ENCODE peak calls at places on chromosomes 3 and 15, in seven cellular contexts. I is NB4, D is tibial nerve, Z is transverse colon, J is Peyer's patch, R is breast epithelium, G is A549. U is an unnamed sample.

GRCh38 chr3:175310046-175310445 is 450.9 kb downstream of the NAALADL2 start:
- DNase-seq in I (no peak), D (no peak), Z (no peak), J (no peak), R (no peak), G (no peak), U (no peak)

GRCh38 chr3:104564045-104564643 is 802.6 kb upstream of the ALCAM start:
- DNase-seq in I (peak), D (peak), Z (peak), J (peak), R (no peak), G (peak), U (peak)

GRCh38 chr15:101490922-101491738 is 1.6 kb upstream of the PCSK6 start:
- DNase-seq in I (no peak), D (no peak), Z (no peak), J (no peak), R (no peak), G (no peak), U (no peak)

GRCh38 chr3:57078366-57079220 is 18.1 kb downstream of the SPATA12 start:
- DNase-seq in I (peak), D (peak), Z (peak), J (peak), R (peak), G (peak), U (peak)

GRCh38 chr15:67547064-67547463 is 4.6 kb downstream of the MAP2K5 start:
- DNase-seq in I (no peak), D (no peak), Z (no peak), J (no peak), R (no peak), G (no peak), U (no peak)

GRCh38 chr3:50210510-50211367 is 5.7 kb downstream of the SLC38A3 start:
- DNase-seq in I (no peak), D (no peak), Z (no peak), J (peak), R (no peak), G (no peak), U (no peak)

GRCh38 chr3:190424478-190425439 is 24.9 kb downstream of the TMEM207 start:
- DNase-seq in I (peak), D (no peak), Z (peak), J (peak), R (peak), G (peak), U (peak)

GRCh38 chr3:197758512-197758911 is 8.8 kb downstream of the FYTTD1 start:
- DNase-seq in I (no peak), D (no peak), Z (no peak), J (no peak), R (no peak), G (no peak), U (no peak)

GRCh38 chr3:57582470-57583168 is 14.5 kb downstream of the ARF4 start:
- DNase-seq in I (peak), D (no peak), Z (no peak), J (no peak), R (peak), G (peak), U (no peak)

GRCh38 chr3:14510838-14511622 is 29.1 kb downstream of the GRIP2 start:
- DNase-seq in I (no peak), D (no peak), Z (no peak), J (peak), R (no peak), G (no peak), U (no peak)

GRCh38 chr3:133452603-133453313 is 52.9 kb downstream of the BFSP2 start:
- DNase-seq in I (no peak), D (no peak), Z (no peak), J (no peak), R (no peak), G (peak), U (no peak)

GRCh38 chr15:97961067-97961954 is 808 bp downstream of the ARRDC4 start:
- DNase-seq in I (peak), D (no peak), Z (peak), J (peak), R (peak), G (no peak), U (peak)

GRCh38 chr3:4948395-4948794 is 30.8 kb upstream of the BHLHE40 start:
- DNase-seq in I (no peak), D (no peak), Z (no peak), J (no peak), R (no peak), G (peak), U (no peak)

GRCh38 chr3:124202754-124203153 is 210.8 kb upstream of the ROPN1 start:
- DNase-seq in I (no peak), D (no peak), Z (peak), J (no peak), R (no peak), G (no peak), U (peak)

GRCh38 chr15:47824185-47824584 is 106.9 kb downstream of the SEMA6D start:
- DNase-seq in I (no peak), D (no peak), Z (no peak), J (no peak), R (no peak), G (no peak), U (no peak)

GRCh38 chr3:156615592-156616173 is 58.7 kb upstream of the TIPARP start:
- DNase-seq in I (no peak), D (no peak), Z (no peak), J (no peak), R (peak), G (no peak), U (no peak)

GRCh38 chr15:70710714-70711113 is 52.6 kb downstream of the UACA start:
- DNase-seq in I (no peak), D (no peak), Z (no peak), J (no peak), R (no peak), G (no peak), U (no peak)

GRCh38 chr3:161913786-161914389 is 417.3 kb downstream of the OTOL1 start:
- DNase-seq in I (no peak), D (no peak), Z (no peak), J (no peak), R (no peak), G (peak), U (no peak)

GRCh38 chr3:197408177-197408957 is 110.0 kb upstream of the DLG1 start:
- DNase-seq in I (no peak), D (no peak), Z (no peak), J (peak), R (no peak), G (no peak), U (no peak)

GRCh38 chr3:129001817-129002572 is 891 bp downstream of the EFCC1 start:
- DNase-seq in I (no peak), D (no peak), Z (no peak), J (no peak), R (no peak), G (peak), U (no peak)

GRCh38 chr3:44114142-44114541 is 127.5 kb upstream of the TOPAZ1 start:
- DNase-seq in I (peak), D (no peak), Z (peak), J (peak), R (no peak), G (peak), U (peak)

GRCh38 chr3:56467108-56467507 is 1.2 kb downstream of the ERC2 start:
- DNase-seq in I (no peak), D (no peak), Z (peak), J (peak), R (peak), G (peak), U (peak)

GRCh38 chr3:181512787-181513186 is 198.9 kb upstream of the SOX2 start:
- DNase-seq in I (no peak), D (no peak), Z (no peak), J (no peak), R (no peak), G (no peak), U (no peak)

GRCh38 chr15:93362203-93362602 is 273.2 kb upstream of the RGMA start:
- DNase-seq in I (no peak), D (no peak), Z (no peak), J (no peak), R (no peak), G (no peak), U (no peak)

GRCh38 chr3:189896533-189896932 is 224.2 kb downstream of the P3H2 start:
- DNase-seq in I (no peak), D (no peak), Z (no peak), J (no peak), R (no peak), G (peak), U (no peak)

GRCh38 chr3:167978071-167978470 is 117.7 kb downstream of the GOLIM4 start:
- DNase-seq in I (no peak), D (no peak), Z (peak), J (peak), R (no peak), G (no peak), U (no peak)

GRCh38 chr3:115227461-115227860 is 80.4 kb upstream of the ZBTB20 start:
- DNase-seq in I (no peak), D (no peak), Z (no peak), J (no peak), R (no peak), G (no peak), U (no peak)

GRCh38 chr3:14375192-14375591 is 27.2 kb upstream of the SLC6A6 start:
- DNase-seq in I (no peak), D (no peak), Z (no peak), J (no peak), R (no peak), G (no peak), U (no peak)

GRCh38 chr3:77524467-77524866 is 484.6 kb downstream of the ROBO2 start:
- DNase-seq in I (no peak), D (no peak), Z (no peak), J (no peak), R (no peak), G (no peak), U (no peak)

GRCh38 chr3:152400912-152401311 is 132.2 kb downstream of the MBNL1 start:
- DNase-seq in I (no peak), D (no peak), Z (no peak), J (no peak), R (no peak), G (peak), U (no peak)

GRCh38 chr3:152405915-152406802 is 137.4 kb downstream of the MBNL1 start:
- DNase-seq in I (peak), D (no peak), Z (no peak), J (no peak), R (no peak), G (peak), U (peak)

GRCh38 chr3:152404976-152405375 is 136.2 kb downstream of the MBNL1 start:
- DNase-seq in I (no peak), D (no peak), Z (no peak), J (no peak), R (no peak), G (no peak), U (no peak)

GRCh38 chr3:152403632-152404066 is 134.9 kb downstream of the MBNL1 start:
- DNase-seq in I (peak), D (peak), Z (peak), J (peak), R (peak), G (no peak), U (peak)

DNA sequence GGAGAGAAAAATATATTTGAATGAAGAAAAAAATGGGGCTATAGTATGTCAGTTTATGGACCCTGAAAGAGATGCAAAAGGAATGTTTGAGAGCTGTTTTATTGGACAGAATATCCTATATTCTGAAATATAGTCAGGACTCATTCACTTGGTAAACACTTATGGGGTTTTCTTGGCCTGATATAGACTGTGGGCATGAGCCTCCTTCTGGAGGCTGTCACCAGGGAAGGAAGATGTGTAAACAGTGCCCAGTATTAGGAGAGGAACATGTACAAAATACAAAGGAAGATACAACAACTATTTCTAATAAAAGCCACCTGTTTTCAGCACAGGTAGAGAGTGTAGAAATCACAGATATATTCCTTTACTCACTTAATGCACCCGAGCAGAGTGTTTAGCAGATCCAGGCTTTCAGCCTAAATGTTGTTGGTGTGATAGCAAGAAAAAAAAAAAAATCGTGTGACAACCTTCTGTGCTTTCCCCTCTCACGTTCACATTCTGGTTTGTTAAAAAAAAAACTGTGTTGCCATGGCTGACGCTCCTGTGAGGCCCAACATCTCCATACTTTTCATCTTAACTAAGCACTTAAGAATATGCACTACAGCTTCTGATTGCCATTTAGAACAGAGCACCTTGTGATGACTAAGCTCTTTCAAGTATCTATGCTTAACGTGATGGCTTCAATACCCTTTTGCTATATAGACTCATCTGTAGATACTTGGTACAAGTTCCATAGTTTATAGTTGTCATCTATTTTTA is 134.1 kb downstream of the MBNL1 start:
- DNase-seq in I (peak), D (no peak), Z (no peak), J (no peak), R (no peak), G (no peak), U (no peak)
- TF ChIP-seq POLR2A in I (no peak), D (no peak), Z (no peak), J (no peak), R (no peak), G (no peak), U (no peak)

GRCh38 chr3:29925150-29925549 is 644.3 kb downstream of the RBMS3 start:
- DNase-seq in I (no peak), D (no peak), Z (no peak), J (no peak), R (no peak), G (no peak), U (no peak)

GRCh38 chr3:29914861-29915524 is 634.1 kb downstream of the RBMS3 start:
- DNase-seq in I (no peak), D (no peak), Z (no peak), J (no peak), R (no peak), G (no peak), U (no peak)

GRCh38 chr3:29922990-29923746 is 642.3 kb downstream of the RBMS3 start:
- DNase-seq in I (no peak), D (peak), Z (peak), J (no peak), R (no peak), G (peak), U (peak)

GRCh38 chr3:29919551-29919950 is 638.7 kb downstream of the RBMS3 start:
- DNase-seq in I (no peak), D (no peak), Z (no peak), J (no peak), R (no peak), G (no peak), U (no peak)
- TF ChIP-seq POLR2A in I (no peak), D (no peak), Z (no peak), J (no peak), R (no peak), G (no peak), U (no peak)

GRCh38 chr3:184135911-184136260 is 728 bp downstream of the EIF2B5 start:
- DNase-seq in I (no peak), D (no peak), Z (no peak), J (no peak), R (no peak), G (no peak), U (no peak)

GRCh38 chr3:184132947-184133346 is 2.2 kb upstream of the EIF2B5 start:
- DNase-seq in I (no peak), D (no peak), Z (no peak), J (no peak), R (no peak), G (no peak), U (no peak)

GRCh38 chr3:184133840-184134745 is 1.1 kb upstream of the EIF2B5 start:
- DNase-seq in I (peak), D (peak), Z (peak), J (peak), R (peak), G (peak), U (peak)

GRCh38 chr3:184134746-184135148 is 411 bp upstream of the EIF2B5 start:
- DNase-seq in I (no peak), D (no peak), Z (no peak), J (no peak), R (peak), G (no peak), U (no peak)

DNA sequence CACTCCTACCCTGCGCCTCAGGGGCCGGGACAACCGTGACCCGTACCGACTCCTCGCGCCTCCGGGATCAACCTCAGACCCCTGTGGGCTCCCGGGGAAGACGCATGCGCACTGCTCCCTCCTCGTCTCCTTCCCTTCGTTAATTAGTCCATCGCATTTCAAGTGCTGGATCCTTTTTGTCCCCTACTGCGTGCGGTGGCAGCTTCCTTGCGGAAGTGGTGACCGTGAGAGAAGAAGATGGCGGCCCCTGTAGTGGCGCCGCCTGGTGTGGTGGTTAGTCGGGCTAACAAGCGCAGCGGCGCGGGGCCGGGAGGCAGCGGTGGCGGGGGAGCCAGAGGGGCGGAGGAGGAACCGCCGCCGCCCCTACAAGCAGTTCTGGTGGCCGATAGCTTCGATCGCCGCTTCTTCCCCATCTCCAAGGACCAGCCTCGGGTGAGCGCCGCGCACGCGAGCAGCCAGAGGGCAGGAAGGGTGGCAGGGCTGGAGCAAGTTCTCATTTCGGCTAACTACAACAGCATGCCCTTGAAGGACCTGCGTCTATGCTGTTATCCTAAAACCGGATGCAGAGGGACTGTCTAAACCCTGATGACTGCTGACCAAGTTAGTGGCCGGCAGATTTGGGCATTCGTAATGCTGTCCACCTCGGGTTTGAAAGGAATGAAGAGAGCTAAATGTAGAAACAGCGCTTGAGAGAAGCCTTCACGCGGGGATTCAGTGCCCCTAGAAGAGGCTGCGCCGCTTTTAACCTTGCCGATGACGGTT is at the start of gene EIF2B5:
- DNase-seq in I (peak), D (peak), Z (peak), J (peak), R (peak), G (peak), U (peak)
- TF ChIP-seq POLR2A in I (peak), D (peak), Z (peak), J (peak), R (peak), G (peak), U (peak)

GRCh38 chr15:51622269-51623180 is at the start of gene DMXL2:
- DNase-seq in I (peak), D (peak), Z (peak), J (peak), R (peak), G (peak), U (peak)
- TF ChIP-seq POLR2A in I (peak), D (peak), Z (peak), J (peak), R (no peak), G (peak), U (no peak)

DNA sequence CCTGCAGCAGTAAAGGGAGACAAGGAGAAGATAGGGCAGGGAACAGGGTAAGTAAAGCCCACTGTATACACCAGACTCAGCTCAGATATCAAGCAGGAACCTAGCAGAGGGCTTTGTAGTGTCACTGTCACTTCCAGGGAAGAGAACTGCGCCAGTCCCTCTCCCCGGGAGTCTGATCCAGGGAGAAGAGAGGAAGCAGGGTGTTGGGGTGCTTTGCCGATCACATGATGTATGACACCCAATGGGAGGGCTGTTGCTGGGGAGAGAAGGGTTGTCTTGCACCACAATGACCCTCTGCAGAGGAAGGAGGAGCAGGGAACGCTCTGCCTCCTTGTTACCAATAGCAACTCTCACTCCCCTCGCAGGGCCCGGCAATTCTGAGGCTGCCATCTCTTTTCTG is 147.2 kb upstream of the SLC2A2 start:
- DNase-seq in I (no peak), D (no peak), Z (no peak), J (peak), R (no peak), G (no peak), U (peak)
- TF ChIP-seq POLR2A in I (no peak), D (no peak), Z (no peak), J (peak), R (no peak), G (no peak), U (peak)

GRCh38 chr3:164620956-164621355 is 457.3 kb downstream of the SI start:
- DNase-seq in I (no peak), D (no peak), Z (no peak), J (no peak), R (no peak), G (no peak), U (no peak)
- TF ChIP-seq POLR2A in I (no peak), D (no peak), Z (no peak), J (no peak), R (no peak), G (no peak), U (no peak)